ENCODE peak calls at places on chromosomes 5 and 9, in six cellular contexts. One of them, this sample, is unnamed.

GRCh38 chr9:133154097-133154989 is 9.4 kb downstream of the GBGT1 start:
- DNase-seq in PC-3: no peak
- DNase-seq in stomach: no peak
- DNase-seq in cardiac muscle cell: no peak
- DNase-seq in GM13976: no peak
- DNase-seq in psoas muscle: no peak
- DNase-seq in this sample: no peak

GRCh38 chr5:13739462-13739861 is 205.0 kb downstream of the DNAH5 start:
- DNase-seq in PC-3: peak
- DNase-seq in stomach: no peak
- DNase-seq in cardiac muscle cell: no peak
- DNase-seq in GM13976: no peak
- DNase-seq in psoas muscle: no peak
- DNase-seq in this sample: no peak

GRCh38 chr5:179268399-179268952 is 76.8 kb downstream of the ADAMTS2 start:
- DNase-seq in PC-3: no peak
- DNase-seq in stomach: peak
- DNase-seq in cardiac muscle cell: no peak
- DNase-seq in GM13976: no peak
- DNase-seq in psoas muscle: peak
- DNase-seq in this sample: peak

GRCh38 chr5:142115937-142116614 is 7.5 kb downstream of the NDFIP1 start:
- DNase-seq in PC-3: peak
- DNase-seq in stomach: no peak
- DNase-seq in cardiac muscle cell: no peak
- DNase-seq in GM13976: no peak
- DNase-seq in psoas muscle: peak
- DNase-seq in this sample: no peak

GRCh38 chr9:135329571-135330306 is 149.8 kb upstream of the PPP1R26 start:
- DNase-seq in PC-3: no peak
- DNase-seq in stomach: no peak
- DNase-seq in cardiac muscle cell: peak
- DNase-seq in GM13976: no peak
- DNase-seq in psoas muscle: no peak
- DNase-seq in this sample: no peak

GRCh38 chr9:14314929-14315753 is 1.2 kb upstream of the NFIB start:
- DNase-seq in PC-3: peak
- DNase-seq in stomach: peak
- DNase-seq in cardiac muscle cell: peak
- DNase-seq in GM13976: peak
- DNase-seq in psoas muscle: peak
- DNase-seq in this sample: peak

GRCh38 chr5:116487045-116487444 is 87.6 kb downstream of the SEMA6A start:
- DNase-seq in PC-3: no peak
- DNase-seq in stomach: no peak
- DNase-seq in cardiac muscle cell: no peak
- DNase-seq in GM13976: no peak
- DNase-seq in psoas muscle: no peak
- DNase-seq in this sample: no peak

GRCh38 chr9:77502568-77502967 is 145.6 kb downstream of the GNA14 start:
- DNase-seq in PC-3: no peak
- DNase-seq in stomach: no peak
- DNase-seq in cardiac muscle cell: no peak
- DNase-seq in GM13976: no peak
- DNase-seq in psoas muscle: no peak
- DNase-seq in this sample: no peak

GRCh38 chr5:132591140-132591539 is 34.4 kb downstream of the RAD50 start:
- DNase-seq in PC-3: peak
- DNase-seq in stomach: no peak
- DNase-seq in cardiac muscle cell: no peak
- DNase-seq in GM13976: peak
- DNase-seq in psoas muscle: no peak
- DNase-seq in this sample: no peak
- TF ChIP-seq CTCF in PC-3: peak
- TF ChIP-seq CTCF in stomach: no peak
- TF ChIP-seq CTCF in cardiac muscle cell: no peak
- TF ChIP-seq CTCF in GM13976: no peak
- TF ChIP-seq CTCF in psoas muscle: no peak
- TF ChIP-seq CTCF in this sample: peak

DNA sequence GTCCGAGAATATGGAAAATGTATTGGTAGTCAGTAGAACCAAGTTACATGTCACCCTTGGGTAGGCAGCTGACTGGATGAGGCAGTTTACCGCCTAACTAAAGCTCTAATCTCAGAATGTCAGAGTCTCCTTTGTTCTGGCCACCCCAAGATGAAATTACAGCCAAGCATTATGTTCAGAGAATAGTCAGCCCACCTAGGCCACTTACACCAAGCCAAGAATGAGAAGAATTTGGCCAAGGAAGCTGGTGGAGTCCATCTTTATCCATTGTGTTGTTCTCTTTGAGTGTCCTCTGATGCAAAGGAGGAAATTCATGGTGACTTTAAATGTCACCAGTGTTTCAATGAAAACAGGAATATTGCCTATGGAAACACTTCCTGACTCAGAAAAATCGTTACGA is 275.1 kb upstream of the MAP3K1 start:
- DNase-seq in PC-3: no peak
- DNase-seq in stomach: no peak
- DNase-seq in cardiac muscle cell: no peak
- DNase-seq in GM13976: no peak
- DNase-seq in psoas muscle: no peak
- DNase-seq in this sample: no peak
- TF ChIP-seq CTCF in PC-3: no peak
- TF ChIP-seq CTCF in stomach: no peak
- TF ChIP-seq CTCF in cardiac muscle cell: no peak
- TF ChIP-seq CTCF in GM13976: no peak
- TF ChIP-seq CTCF in psoas muscle: no peak
- TF ChIP-seq CTCF in this sample: no peak

GRCh38 chr5:140840978-140841962 is at the start of gene PCDHA8:
- DNase-seq in PC-3: peak
- DNase-seq in stomach: no peak
- DNase-seq in cardiac muscle cell: no peak
- DNase-seq in GM13976: no peak
- DNase-seq in psoas muscle: no peak
- DNase-seq in this sample: no peak
- TF ChIP-seq CTCF in PC-3: peak
- TF ChIP-seq CTCF in stomach: no peak
- TF ChIP-seq CTCF in cardiac muscle cell: no peak
- TF ChIP-seq CTCF in GM13976: no peak
- TF ChIP-seq CTCF in psoas muscle: no peak
- TF ChIP-seq CTCF in this sample: peak

DNA sequence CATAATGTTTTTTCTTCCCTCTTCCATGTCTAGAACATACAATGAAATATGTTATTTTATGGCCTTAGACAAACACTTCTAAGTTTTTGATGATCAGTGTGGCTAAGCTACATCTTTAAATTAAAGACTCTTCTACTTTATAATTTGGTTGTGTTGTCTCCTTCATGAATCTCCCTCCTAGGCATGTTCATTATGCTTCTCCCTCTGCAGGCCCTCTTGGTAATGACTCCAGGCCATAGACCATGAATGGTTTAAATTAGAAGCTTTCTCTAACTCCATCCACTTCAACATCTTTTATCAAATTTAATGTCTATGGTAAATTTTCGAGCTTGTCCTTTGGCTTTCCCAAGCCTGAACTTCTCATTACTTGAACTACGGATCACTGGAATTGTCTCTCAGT is 342.7 kb upstream of the ADAMTS16 start:
- DNase-seq in PC-3: no peak
- DNase-seq in stomach: no peak
- DNase-seq in cardiac muscle cell: no peak
- DNase-seq in GM13976: no peak
- DNase-seq in psoas muscle: no peak
- DNase-seq in this sample: no peak
- TF ChIP-seq CTCF in PC-3: no peak
- TF ChIP-seq CTCF in stomach: no peak
- TF ChIP-seq CTCF in cardiac muscle cell: no peak
- TF ChIP-seq CTCF in GM13976: no peak
- TF ChIP-seq CTCF in psoas muscle: no peak
- TF ChIP-seq CTCF in this sample: no peak

GRCh38 chr5:10724799-10725507 is 36.1 kb downstream of the DAP start:
- DNase-seq in PC-3: peak
- DNase-seq in stomach: peak
- DNase-seq in cardiac muscle cell: no peak
- DNase-seq in GM13976: no peak
- DNase-seq in psoas muscle: peak
- DNase-seq in this sample: no peak
- TF ChIP-seq CTCF in PC-3: peak
- TF ChIP-seq CTCF in stomach: no peak
- TF ChIP-seq CTCF in cardiac muscle cell: peak
- TF ChIP-seq CTCF in GM13976: no peak
- TF ChIP-seq CTCF in psoas muscle: no peak
- TF ChIP-seq CTCF in this sample: no peak

GRCh38 chr9:130465383-130466096 is 20.8 kb downstream of the ASS1 start:
- DNase-seq in PC-3: no peak
- DNase-seq in stomach: no peak
- DNase-seq in cardiac muscle cell: no peak
- DNase-seq in GM13976: no peak
- DNase-seq in psoas muscle: no peak
- DNase-seq in this sample: no peak
- TF ChIP-seq CTCF in PC-3: no peak
- TF ChIP-seq CTCF in stomach: no peak
- TF ChIP-seq CTCF in cardiac muscle cell: no peak
- TF ChIP-seq CTCF in GM13976: no peak
- TF ChIP-seq CTCF in psoas muscle: no peak
- TF ChIP-seq CTCF in this sample: no peak

GRCh38 chr9:79769476-79770275 is 197.9 kb downstream of the TLE4 start:
- DNase-seq in PC-3: peak
- DNase-seq in stomach: no peak
- DNase-seq in cardiac muscle cell: no peak
- DNase-seq in GM13976: no peak
- DNase-seq in psoas muscle: no peak
- DNase-seq in this sample: no peak
- TF ChIP-seq CTCF in PC-3: no peak
- TF ChIP-seq CTCF in stomach: no peak
- TF ChIP-seq CTCF in cardiac muscle cell: no peak
- TF ChIP-seq CTCF in GM13976: no peak
- TF ChIP-seq CTCF in psoas muscle: no peak
- TF ChIP-seq CTCF in this sample: no peak

DNA sequence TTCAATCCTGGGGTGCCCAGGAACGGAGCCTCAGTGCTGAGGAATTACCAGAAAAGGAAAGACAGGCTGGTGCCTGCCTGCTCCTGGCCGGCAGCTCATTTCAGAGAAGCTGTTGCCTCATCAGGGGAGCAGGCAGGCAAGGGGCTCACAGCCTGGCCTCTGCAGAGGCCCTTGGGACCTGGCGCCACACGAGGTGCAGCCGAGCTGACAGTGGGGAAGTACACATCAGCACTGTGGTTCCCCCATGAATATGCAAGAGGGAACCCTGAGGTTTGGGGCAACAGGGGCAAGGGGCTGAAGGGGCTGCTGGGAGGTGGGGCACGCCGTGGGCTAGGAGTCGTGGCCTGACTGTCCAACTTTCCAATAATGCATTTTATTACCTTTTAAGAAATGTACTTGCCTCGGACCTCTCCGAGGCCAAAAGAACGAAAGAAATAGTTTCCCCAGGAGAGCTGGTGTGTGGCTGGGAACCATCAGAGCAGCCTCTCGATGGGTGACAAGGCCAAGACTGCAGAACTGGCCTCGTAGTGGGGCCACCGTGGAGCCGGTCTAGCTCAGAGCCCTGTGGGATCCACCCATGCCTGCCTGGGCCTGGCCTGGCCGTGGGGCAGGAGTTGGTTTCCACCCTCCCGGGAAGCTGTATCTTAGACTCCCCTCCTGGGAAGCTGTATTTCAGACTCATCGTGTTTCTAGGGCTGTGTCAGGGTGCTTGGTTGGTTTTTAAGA is 198.6 kb downstream of the PAX5 start:
- DNase-seq in PC-3: no peak
- DNase-seq in stomach: no peak
- DNase-seq in cardiac muscle cell: no peak
- DNase-seq in GM13976: no peak
- DNase-seq in psoas muscle: no peak
- DNase-seq in this sample: no peak
- TF ChIP-seq CTCF in PC-3: no peak
- TF ChIP-seq CTCF in stomach: no peak
- TF ChIP-seq CTCF in cardiac muscle cell: no peak
- TF ChIP-seq CTCF in GM13976: no peak
- TF ChIP-seq CTCF in psoas muscle: no peak
- TF ChIP-seq CTCF in this sample: no peak

GRCh38 chr5:174818430-174818829 is 94.0 kb downstream of the MSX2 start:
- DNase-seq in PC-3: no peak
- DNase-seq in stomach: no peak
- DNase-seq in cardiac muscle cell: no peak
- DNase-seq in GM13976: no peak
- DNase-seq in psoas muscle: no peak
- DNase-seq in this sample: no peak

GRCh38 chr5:174811438-174811837 is 87.1 kb downstream of the MSX2 start:
- DNase-seq in PC-3: no peak
- DNase-seq in stomach: no peak
- DNase-seq in cardiac muscle cell: no peak
- DNase-seq in GM13976: no peak
- DNase-seq in psoas muscle: no peak
- DNase-seq in this sample: no peak

GRCh38 chr5:174817610-174818009 is 93.2 kb downstream of the MSX2 start:
- DNase-seq in PC-3: no peak
- DNase-seq in stomach: no peak
- DNase-seq in cardiac muscle cell: no peak
- DNase-seq in GM13976: no peak
- DNase-seq in psoas muscle: no peak
- DNase-seq in this sample: no peak

GRCh38 chr5:174816858-174817257 is 92.5 kb downstream of the MSX2 start:
- DNase-seq in PC-3: peak
- DNase-seq in stomach: no peak
- DNase-seq in cardiac muscle cell: no peak
- DNase-seq in GM13976: no peak
- DNase-seq in psoas muscle: no peak
- DNase-seq in this sample: no peak
- TF ChIP-seq CTCF in PC-3: peak
- TF ChIP-seq CTCF in stomach: no peak
- TF ChIP-seq CTCF in cardiac muscle cell: peak
- TF ChIP-seq CTCF in GM13976: no peak
- TF ChIP-seq CTCF in psoas muscle: no peak
- TF ChIP-seq CTCF in this sample: no peak

GRCh38 chr5:58496488-58496887 is 5.3 kb downstream of the GAPT start:
- DNase-seq in PC-3: no peak
- DNase-seq in stomach: no peak
- DNase-seq in cardiac muscle cell: no peak
- DNase-seq in GM13976: no peak
- DNase-seq in psoas muscle: no peak
- DNase-seq in this sample: no peak
- TF ChIP-seq CTCF in PC-3: peak
- TF ChIP-seq CTCF in stomach: no peak
- TF ChIP-seq CTCF in cardiac muscle cell: peak
- TF ChIP-seq CTCF in GM13976: no peak
- TF ChIP-seq CTCF in psoas muscle: no peak
- TF ChIP-seq CTCF in this sample: no peak